ENCODE peak calls at places on chromosome 2, in ten cellular contexts. O is NB4, M is RWPE1, X is GM06990, V is LNCaP clone FGC, E is HFF-Myc, Q is neural progenitor cell, U is progenitor cell of endocrine pancreas, C is neural crest cell, L is dorsolateral prefrontal cortex. G is an unnamed sample.

GRCh38 chr2:212892193-212892592 is 259.2 kb downstream of the IKZF2 start:
- DNase-seq in L (no peak), C (no peak), V (no peak), M (no peak), O (peak), X (no peak), Q (peak), E (no peak), U (no peak), G (no peak)

GRCh38 chr2:233976690-233977294 is 59.6 kb downstream of the TRPM8 start:
- DNase-seq in M (peak), Q (peak), E (peak), O (peak), C (no peak), U (no peak), V (peak), L (no peak), X (no peak), G (peak)

GRCh38 chr2:72144412-72144745 is 3.3 kb downstream of the CYP26B1 start:
- DNase-seq in U (no peak), Q (no peak), X (no peak), M (no peak), E (no peak), C (no peak), V (no peak), L (no peak), O (no peak), G (no peak)

GRCh38 chr2:204505946-204506345 is 39.3 kb upstream of the PARD3B start:
- DNase-seq in M (no peak), L (no peak), O (no peak), X (no peak), E (no peak), Q (no peak), C (no peak), V (no peak), U (no peak), G (no peak)

GRCh38 chr2:131127979-131128378 is 22.8 kb downstream of the PLEKHB2 start:
- DNase-seq in L (no peak), X (no peak), Q (no peak), M (no peak), O (no peak), U (no peak), E (no peak), C (no peak), V (no peak), G (no peak)

GRCh38 chr2:1816414-1816911 is 72.1 kb upstream of the PXDN start:
- DNase-seq in M (no peak), C (no peak), O (no peak), L (peak), E (no peak), Q (no peak), X (no peak), V (no peak), U (no peak), G (no peak)

GRCh38 chr2:36356990-36357505 is 1.5 kb downstream of the CRIM1 start:
- DNase-seq in E (no peak), Q (peak), X (no peak), O (peak), M (no peak), C (no peak), V (no peak), L (no peak), U (no peak), G (peak)

GRCh38 chr2:99822487-99823218 is 319.7 kb downstream of the AFF3 start:
- DNase-seq in L (no peak), X (no peak), E (no peak), M (no peak), Q (peak), O (no peak), C (peak), V (no peak), U (no peak), G (no peak)

GRCh38 chr2:9554841-9555337 is 741 bp downstream of the ADAM17 start:
- DNase-seq in V (peak), X (no peak), C (no peak), O (peak), U (no peak), Q (peak), M (no peak), L (no peak), E (peak), G (no peak)

GRCh38 chr2:127664065-127664894 is 11.1 kb downstream of the LIMS2 start:
- DNase-seq in U (no peak), V (no peak), X (no peak), E (no peak), O (no peak), C (peak), Q (peak), L (no peak), M (no peak), G (no peak)

GRCh38 chr2:63741884-63742583 is 99.7 kb upstream of the UGP2 start:
- DNase-seq in C (no peak), M (peak), U (no peak), L (no peak), V (no peak), O (no peak), Q (no peak), E (no peak), X (no peak), G (no peak)

GRCh38 chr2:57546478-57546877 is 500.1 kb upstream of the VRK2 start:
- DNase-seq in E (no peak), U (no peak), O (no peak), V (no peak), L (no peak), M (no peak), Q (no peak), X (no peak), C (no peak), G (no peak)

GRCh38 chr2:57552885-57553284 is 493.7 kb upstream of the VRK2 start:
- DNase-seq in V (no peak), U (no peak), Q (no peak), E (no peak), X (no peak), O (peak), M (no peak), C (no peak), L (no peak), G (no peak)

GRCh38 chr2:57544626-57545025 is 502.0 kb upstream of the VRK2 start:
- DNase-seq in C (no peak), M (no peak), L (no peak), Q (no peak), V (no peak), U (no peak), X (no peak), O (no peak), E (no peak), G (no peak)

GRCh38 chr2:57550912-57551311 is 495.7 kb upstream of the VRK2 start:
- DNase-seq in O (no peak), V (no peak), L (no peak), E (no peak), X (no peak), Q (no peak), C (no peak), U (no peak), M (no peak), G (no peak)

DNA sequence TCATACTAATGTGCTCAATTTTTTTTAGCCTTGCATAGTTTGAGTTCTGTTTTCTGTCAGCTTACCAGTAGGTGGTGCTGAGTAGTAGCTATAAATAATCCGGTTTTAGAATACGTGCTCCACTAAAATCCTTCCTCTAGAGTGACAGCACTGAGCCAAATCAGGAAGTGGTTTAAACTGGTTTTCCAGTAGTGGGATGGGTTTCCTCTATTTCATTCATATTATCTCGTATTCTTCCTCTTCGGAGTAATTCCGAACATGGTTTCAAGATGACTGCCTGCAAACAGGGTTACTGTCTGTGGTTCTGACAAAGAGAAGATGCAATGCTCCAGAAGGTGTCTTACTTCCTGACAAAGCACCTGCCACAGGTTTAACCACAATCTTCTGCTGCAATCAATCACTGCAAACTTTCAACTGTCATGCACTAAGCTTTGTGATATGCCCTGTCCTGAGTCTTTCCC is 496.9 kb upstream of the VRK2 start:
- DNase-seq in Q (peak), U (no peak), L (no peak), V (no peak), X (peak), C (no peak), O (peak), E (no peak), M (no peak), G (no peak)
- TF ChIP-seq CTCF in Q (peak), U (peak), L (no peak), V (peak), X (peak), C (peak), O (peak), E (no peak), M (no peak), G (peak)

DNA sequence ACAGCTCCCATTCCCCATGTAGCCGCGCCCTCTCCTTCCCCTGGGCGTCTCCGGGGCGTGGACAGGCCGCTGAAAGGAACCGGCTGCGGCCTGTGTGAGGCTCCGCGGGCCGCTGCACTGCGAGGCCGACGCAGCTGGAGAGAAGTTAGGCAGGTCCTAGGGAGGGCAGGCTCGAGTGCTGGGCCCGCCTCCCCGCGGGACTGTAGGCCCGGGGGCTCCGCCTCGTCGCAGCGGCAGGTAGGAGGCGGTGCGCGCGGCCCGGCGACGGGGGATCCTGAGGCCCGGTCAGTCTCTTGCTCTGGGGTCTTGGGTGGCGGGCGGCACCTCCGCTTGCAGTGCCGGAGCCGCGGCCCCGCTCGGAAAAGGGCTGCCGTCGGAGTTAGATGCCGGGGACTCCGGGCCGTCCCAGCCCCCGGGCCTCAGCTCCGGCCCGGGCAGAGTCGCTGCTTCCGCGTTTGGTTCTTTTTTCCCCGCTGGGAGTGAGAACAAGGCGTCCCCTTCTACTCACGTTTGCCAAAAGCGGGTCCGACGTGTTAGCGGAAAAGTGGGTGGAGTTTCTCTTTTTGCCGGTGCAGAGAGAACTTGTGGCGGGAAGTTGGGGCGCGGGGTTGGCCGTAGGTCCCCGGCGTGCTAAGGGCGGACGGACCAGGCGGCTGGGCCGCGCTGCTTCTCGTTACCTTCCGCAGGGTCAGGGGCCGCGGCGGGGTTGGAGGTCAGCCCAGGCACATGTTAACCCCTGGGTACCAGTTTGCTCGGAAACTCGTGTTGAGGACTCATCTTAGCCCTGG is at the start of gene VRK2:
- DNase-seq in U (peak), M (peak), E (peak), O (peak), C (peak), X (peak), V (peak), L (peak), Q (peak), G (peak)
- TF ChIP-seq CTCF in U (no peak), M (peak), E (no peak), O (no peak), C (no peak), X (peak), V (peak), L (no peak), Q (peak), G (no peak)

GRCh38 chr2:241239552-241240202 is 51.2 kb downstream of the ANO7 start:
- DNase-seq in M (no peak), E (no peak), X (no peak), O (no peak), U (no peak), C (no peak), V (no peak), Q (no peak), L (no peak), G (no peak)

GRCh38 chr2:241242306-241242705 is 53.8 kb downstream of the ANO7 start:
- DNase-seq in C (no peak), E (no peak), U (no peak), V (no peak), L (no peak), O (no peak), X (no peak), M (no peak), Q (no peak), G (no peak)

GRCh38 chr2:241238693-241239198 is 50.3 kb downstream of the ANO7 start:
- DNase-seq in C (no peak), Q (no peak), X (no peak), U (no peak), O (no peak), V (no peak), E (no peak), L (no peak), M (no peak), G (no peak)

GRCh38 chr2:241241669-241242068 is 53.2 kb downstream of the ANO7 start:
- DNase-seq in V (no peak), C (no peak), U (no peak), L (no peak), E (no peak), O (no peak), X (no peak), Q (no peak), M (no peak), G (no peak)

GRCh38 chr2:241240320-241241004 is 52.0 kb downstream of the ANO7 start:
- DNase-seq in M (no peak), E (no peak), X (no peak), O (no peak), U (no peak), C (no peak), V (no peak), Q (no peak), L (no peak), G (no peak)
- TF ChIP-seq CTCF in M (no peak), E (no peak), X (no peak), O (no peak), U (no peak), C (no peak), V (no peak), Q (no peak), L (no peak), G (no peak)

GRCh38 chr2:60118061-60118460 is 435.4 kb downstream of the BCL11A start:
- DNase-seq in Q (no peak), C (no peak), O (peak), M (no peak), L (no peak), V (no peak), U (no peak), X (no peak), E (no peak), G (no peak)

GRCh38 chr2:60118917-60119316 is 434.5 kb downstream of the BCL11A start:
- DNase-seq in X (no peak), L (no peak), C (no peak), Q (no peak), O (no peak), M (no peak), V (no peak), U (no peak), E (no peak), G (no peak)

GRCh38 chr2:60116167-60116870 is 437.1 kb downstream of the BCL11A start:
- DNase-seq in V (no peak), L (no peak), M (no peak), U (no peak), X (no peak), Q (no peak), C (no peak), O (peak), E (no peak), G (no peak)

GRCh38 chr2:60119778-60120177 is 433.7 kb downstream of the BCL11A start:
- DNase-seq in L (no peak), M (no peak), V (no peak), E (no peak), U (no peak), O (peak), Q (no peak), X (no peak), C (no peak), G (no peak)
- TF ChIP-seq CTCF in L (no peak), M (no peak), V (peak), E (no peak), U (no peak), O (peak), Q (peak), X (peak), C (no peak), G (no peak)

GRCh38 chr2:202657876-202658275 is 23.1 kb downstream of the FAM117B start:
- DNase-seq in E (no peak), L (no peak), V (no peak), O (no peak), Q (no peak), C (no peak), X (no peak), M (no peak), U (no peak), G (no peak)

GRCh38 chr2:202652119-202652518 is 17.4 kb downstream of the FAM117B start:
- DNase-seq in U (no peak), X (no peak), L (no peak), C (no peak), E (no peak), V (no peak), O (no peak), Q (no peak), M (no peak), G (no peak)

DNA sequence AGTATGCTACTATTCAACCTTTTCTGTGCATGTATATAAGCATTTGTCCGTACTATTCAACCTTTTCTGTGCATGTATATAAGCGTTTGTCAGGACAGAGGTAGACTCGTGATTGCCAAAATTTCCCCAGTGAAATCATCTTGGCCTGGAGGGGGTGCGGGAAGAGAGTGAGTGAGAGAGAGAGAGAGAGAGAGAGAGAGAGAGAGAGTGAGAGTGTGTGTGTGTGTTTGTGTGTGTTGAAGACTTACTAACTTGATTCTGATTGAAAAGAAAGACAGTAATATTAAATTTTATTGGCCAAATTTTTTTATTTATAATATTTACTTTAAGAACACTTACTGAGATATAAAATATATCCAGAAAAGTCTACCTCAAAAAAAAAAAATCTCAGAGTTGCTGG is 19.1 kb downstream of the FAM117B start:
- DNase-seq in X (no peak), O (no peak), M (no peak), Q (no peak), L (no peak), V (no peak), E (no peak), U (no peak), C (no peak), G (no peak)
- TF ChIP-seq CTCF in X (no peak), O (no peak), M (no peak), Q (no peak), L (no peak), V (no peak), E (no peak), U (no peak), C (no peak), G (no peak)

GRCh38 chr2:240135706-240136012 is 446 bp downstream of the COPS9 start:
- DNase-seq in U (no peak), C (no peak), O (no peak), V (no peak), E (no peak), Q (no peak), L (no peak), M (no peak), X (no peak), G (no peak)

GRCh38 chr2:240136013-240136670 is at the start of gene COPS9:
- DNase-seq in E (peak), U (peak), Q (peak), M (peak), C (peak), X (peak), V (peak), L (peak), O (peak), G (peak)

GRCh38 chr2:240137596-240138274 is 1.6 kb upstream of the COPS9 start:
- DNase-seq in V (no peak), U (no peak), M (no peak), E (no peak), L (no peak), O (no peak), X (no peak), C (no peak), Q (no peak), G (no peak)

GRCh38 chr2:240138275-240138984 is 2.0 kb downstream of the OTOS start:
- DNase-seq in C (no peak), M (no peak), Q (no peak), L (no peak), E (no peak), U (no peak), X (no peak), O (no peak), V (no peak), G (no peak)

DNA sequence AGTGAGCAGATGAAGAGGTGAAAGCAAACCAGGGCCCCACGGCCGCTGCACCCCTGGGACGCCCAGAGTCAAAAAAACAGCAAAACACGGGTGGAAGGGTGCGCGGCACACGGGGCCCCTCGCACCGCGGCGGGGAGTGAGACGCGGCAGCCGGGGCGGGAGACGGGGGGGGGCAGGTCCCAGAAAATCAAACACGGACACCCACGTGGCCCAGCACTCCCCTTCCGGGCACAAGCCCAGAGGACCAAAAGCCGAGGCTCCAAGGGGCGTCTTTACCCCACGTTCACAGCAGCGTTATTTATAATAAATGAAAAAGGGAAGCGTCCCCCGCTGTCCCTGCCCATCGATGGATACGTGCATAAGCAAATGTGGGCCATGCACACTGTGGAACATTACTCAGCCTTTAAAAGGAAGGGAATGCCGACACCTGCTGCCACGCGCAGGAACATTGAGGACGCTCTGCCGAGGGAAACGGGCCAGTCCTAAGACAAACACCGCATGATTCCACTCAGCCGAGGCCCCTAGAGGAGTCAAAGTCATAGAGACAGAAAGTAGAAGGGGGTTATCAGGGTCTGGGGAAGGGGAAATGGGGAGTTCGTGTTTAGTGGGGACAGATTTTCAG is 677 bp upstream of the COPS9 start:
- DNase-seq in C (no peak), M (no peak), V (no peak), U (no peak), L (no peak), O (no peak), Q (no peak), X (no peak), E (no peak), G (peak)
- TF ChIP-seq CTCF in C (no peak), M (no peak), V (no peak), U (no peak), L (no peak), O (no peak), Q (no peak), X (no peak), E (no peak), G (no peak)

GRCh38 chr2:168422584-168422983 is 33.5 kb upstream of the CERS6 start:
- DNase-seq in U (no peak), L (no peak), C (no peak), O (no peak), Q (no peak), V (no peak), X (no peak), E (no peak), M (no peak), G (peak)
- TF ChIP-seq CTCF in U (no peak), L (no peak), C (no peak), O (no peak), Q (no peak), V (no peak), X (no peak), E (no peak), M (no peak), G (no peak)

G was measured in GM13976.